ENCODE peak calls at places on chromosomes 1 and 21, in eight cellular contexts. I, K, N, H, T, Z, A and B are unnamed samples.
A peak's percentile ranks its signal among the peaks of the same experiment; 100 is the strongest.

GRCh38 chr1:213439703-213440102 is 388.7 kb downstream of the RPS6KC1 start:
- DNase-seq in I (no peak), K (no peak), N (no peak), H (no peak), T (no peak), Z (no peak), A (no peak), B (no peak)

GRCh38 chr1:225767591-225768540 is 9.8 kb upstream of the SRP9 start:
- DNase-seq in I (peak; percentile 59), K (no peak), N (no peak), H (no peak), T (no peak), Z (no peak), A (no peak), B (no peak)

GRCh38 chr1:225567789-225568188 is 85.1 kb downstream of the ENAH start:
- DNase-seq in I (no peak), K (no peak), N (no peak), H (no peak), T (no peak), Z (no peak), A (peak; percentile 25), B (no peak)

GRCh38 chr1:20521960-20522861 is 14.3 kb upstream of the MUL1 start:
- DNase-seq in I (peak; percentile 25), K (peak; percentile 76), N (peak; percentile 32), H (peak; percentile 35), T (peak; percentile 62), Z (peak; percentile 61), A (peak; percentile 89), B (no peak)

GRCh38 chr1:205273551-205273982 is 45.8 kb downstream of the TMCC2 start:
- DNase-seq in I (peak; percentile 94), K (peak; percentile 77), N (peak; percentile 78), H (peak; percentile 74), T (peak; percentile 86), Z (peak; percentile 79), A (peak; percentile 92), B (peak; percentile 89)

GRCh38 chr1:47972864-47973437 is 24.2 kb downstream of the TRABD2B start:
- DNase-seq in I (no peak), K (no peak), N (no peak), H (no peak), T (no peak), Z (no peak), A (peak; percentile 27), B (no peak)

GRCh38 chr21:37155216-37155615 is 82.2 kb downstream of the TTC3 start:
- DNase-seq in I (no peak), K (no peak), N (no peak), H (no peak), T (no peak), Z (no peak), A (no peak), B (no peak)

GRCh38 chr1:82388679-82389078 is 587.9 kb downstream of the ADGRL2 start:
- DNase-seq in I (no peak), K (no peak), N (no peak), H (no peak), T (no peak), Z (no peak), A (no peak), B (no peak)

GRCh38 chr1:159088050-159088449 is 11.5 kb upstream of the AIM2 start:
- DNase-seq in I (no peak), K (no peak), N (no peak), H (no peak), T (no peak), Z (no peak), A (no peak), B (no peak)

GRCh38 chr1:54861070-54861761 is 25.8 kb downstream of the DHCR24 start:
- DNase-seq in I (no peak), K (no peak), N (no peak), H (no peak), T (no peak), Z (no peak), A (no peak), B (no peak)

GRCh38 chr21:44639331-44639655 is 2.1 kb downstream of the KRTAP10-10 start:
- DNase-seq in I (no peak), K (no peak), N (no peak), H (no peak), T (no peak), Z (no peak), A (no peak), B (no peak)

GRCh38 chr1:180167721-180168467 is 13.2 kb downstream of the QSOX1 start:
- DNase-seq in I (peak; percentile 39), K (no peak), N (no peak), H (no peak), T (no peak), Z (peak; percentile 79), A (peak; percentile 30), B (peak; percentile 85)

GRCh38 chr1:30413606-30414005 is 309.8 kb downstream of the MATN1 start:
- DNase-seq in I (no peak), K (no peak), N (no peak), H (no peak), T (no peak), Z (no peak), A (no peak), B (no peak)

GRCh38 chr1:7490576-7490975 is 280.5 kb upstream of the VAMP3 start:
- DNase-seq in I (no peak), K (no peak), N (no peak), H (no peak), T (no peak), Z (no peak), A (no peak), B (no peak)

GRCh38 chr1:10854856-10855459 is 58.5 kb upstream of the CASZ1 start:
- DNase-seq in I (no peak), K (no peak), N (no peak), H (no peak), T (no peak), Z (no peak), A (no peak), B (no peak)

GRCh38 chr1:38068220-38068979 is 21.8 kb upstream of the POU3F1 start:
- DNase-seq in I (no peak), K (no peak), N (no peak), H (no peak), T (no peak), Z (no peak), A (no peak), B (no peak)

GRCh38 chr1:49728377-49728776 is 295.4 kb downstream of the AGBL4 start:
- DNase-seq in I (no peak), K (no peak), N (no peak), H (no peak), T (no peak), Z (no peak), A (no peak), B (no peak)

GRCh38 chr21:44331209-44331608 is 8.0 kb downstream of the CFAP410 start:
- DNase-seq in I (no peak), K (no peak), N (no peak), H (no peak), T (no peak), Z (no peak), A (no peak), B (no peak)

GRCh38 chr1:16013908-16014258 is 4.0 kb downstream of the HSPB7 start:
- DNase-seq in I (no peak), K (no peak), N (no peak), H (no peak), T (no peak), Z (no peak), A (no peak), B (no peak)

GRCh38 chr1:175155473-175155856 is 37.1 kb downstream of the KIAA0040 start:
- DNase-seq in I (no peak), K (no peak), N (no peak), H (no peak), T (no peak), Z (no peak), A (no peak), B (no peak)

GRCh38 chr1:113242481-113242880 is 147.8 kb upstream of the MAGI3 start:
- DNase-seq in I (no peak), K (no peak), N (no peak), H (no peak), T (no peak), Z (no peak), A (no peak), B (no peak)

GRCh38 chr1:19089524-19089923 is 120.5 kb downstream of the UBR4 start:
- DNase-seq in I (no peak), K (no peak), N (no peak), H (no peak), T (no peak), Z (no peak), A (no peak), B (no peak)

GRCh38 chr1:10302416-10302815 is 92.0 kb downstream of the KIF1B start:
- DNase-seq in I (no peak), K (no peak), N (no peak), H (no peak), T (no peak), Z (no peak), A (peak; percentile 51), B (no peak)

GRCh38 chr1:6222644-6223043 is 13.1 kb downstream of the ICMT start:
- DNase-seq in I (no peak), K (no peak), N (no peak), H (no peak), T (no peak), Z (no peak), A (no peak), B (no peak)

GRCh38 chr1:63731117-63732043 is 42.4 kb upstream of the ROR1 start:
- DNase-seq in I (no peak), K (no peak), N (no peak), H (no peak), T (no peak), Z (peak; percentile 94), A (no peak), B (no peak)

GRCh38 chr1:109274533-109275476 is 8.1 kb downstream of the PSRC1 start:
- DNase-seq in I (peak; percentile 75), K (peak; percentile 42), N (no peak), H (no peak), T (no peak), Z (peak; percentile 89), A (no peak), B (no peak)

GRCh38 chr1:231416896-231417295 is 5.2 kb downstream of the EGLN1 start:
- DNase-seq in I (no peak), K (no peak), N (no peak), H (no peak), T (no peak), Z (no peak), A (no peak), B (no peak)

GRCh38 chr21:28391938-28392337 is 600.7 kb downstream of the LTN1 start:
- DNase-seq in I (no peak), K (no peak), N (no peak), H (no peak), T (no peak), Z (no peak), A (no peak), B (no peak)

GRCh38 chr1:222736972-222737371 is at the start of gene FAM177B:
- DNase-seq in I (no peak), K (no peak), N (no peak), H (no peak), T (no peak), Z (no peak), A (no peak), B (no peak)

GRCh38 chr1:47210666-47211065 is 20.8 kb upstream of the PDZK1IP1 start:
- DNase-seq in I (no peak), K (no peak), N (no peak), H (no peak), T (no peak), Z (no peak), A (no peak), B (no peak)

GRCh38 chr1:226682841-226683800 is 56.0 kb downstream of the ITPKB start:
- DNase-seq in I (no peak), K (no peak), N (no peak), H (no peak), T (no peak), Z (no peak), A (no peak), B (no peak)

GRCh38 chr1:165903672-165904071 is 76.3 kb downstream of the UCK2 start:
- DNase-seq in I (no peak), K (no peak), N (no peak), H (no peak), T (no peak), Z (no peak), A (no peak), B (no peak)

GRCh38 chr21:32578107-32578691 is 7.1 kb downstream of the TCP10L start:
- DNase-seq in I (no peak), K (no peak), N (no peak), H (no peak), T (peak; percentile 36), Z (peak; percentile 38), A (peak; percentile 71), B (no peak)

GRCh38 chr21:43866659-43867331 is 1.8 kb downstream of the AGPAT3 start:
- DNase-seq in I (peak; percentile 77), K (no peak), N (no peak), H (peak; percentile 45), T (peak; percentile 33), Z (peak; percentile 64), A (no peak), B (peak; percentile 35)